ENCODE peak calls at places on chromosomes 1 and 21, in eight cellular contexts. J, H, F, Z, W, O, D and R are unnamed samples.

GRCh38 chr1:19465123-19465522 is 20.2 kb downstream of the CAPZB start:
- DNase-seq in F (no peak), H (no peak), W (no peak), O (no peak), J (no peak), D (peak; percentile 83), Z (no peak), R (no peak)

GRCh38 chr1:54413295-54413694 is 7.1 kb upstream of the SSBP3 start:
- DNase-seq in H (peak; percentile 32), Z (no peak), D (peak; percentile 64), F (no peak), J (peak; percentile 68), O (no peak), W (no peak), R (no peak)

GRCh38 chr1:229888561-229889001 is 178.5 kb upstream of the GALNT2 start:
- DNase-seq in Z (no peak), W (no peak), J (no peak), O (no peak), D (no peak), F (no peak), H (no peak), R (no peak)

GRCh38 chr1:58754683-58755467 is 29.0 kb downstream of the JUN start:
- DNase-seq in J (no peak), H (no peak), W (no peak), F (no peak), O (no peak), D (no peak), Z (no peak), R (no peak)

GRCh38 chr1:229392936-229393335 is 41.0 kb downstream of the ACTA1 start:
- DNase-seq in H (no peak), W (no peak), Z (no peak), J (no peak), F (no peak), O (no peak), D (no peak), R (no peak)

GRCh38 chr1:4970532-4970931 is 316.1 kb downstream of the AJAP1 start:
- DNase-seq in W (no peak), D (no peak), H (no peak), F (no peak), J (peak; percentile 30), Z (no peak), O (no peak), R (no peak)

GRCh38 chr1:44481701-44482100 is 76.6 kb downstream of the RNF220 start:
- DNase-seq in J (no peak), O (no peak), H (no peak), Z (no peak), W (no peak), F (no peak), D (no peak), R (no peak)

GRCh38 chr1:210726621-210727020 is 397.9 kb downstream of the HHAT start:
- DNase-seq in D (peak; percentile 2), H (no peak), W (no peak), O (no peak), J (peak; percentile 24), Z (no peak), F (no peak), R (no peak)

GRCh38 chr1:941588-942383 is 17.3 kb downstream of the NOC2L start:
- DNase-seq in W (no peak), J (no peak), O (peak; percentile 71), H (peak; percentile 73), Z (peak; percentile 76), F (peak; percentile 36), D (peak; percentile 94), R (no peak)

GRCh38 chr21:38797470-38797869 is 8.3 kb upstream of the ETS2 start:
- DNase-seq in J (no peak), W (no peak), D (no peak), H (no peak), Z (no peak), F (no peak), O (no peak), R (no peak)

GRCh38 chr1:53899708-53900107 is 5.7 kb downstream of the DIO1 start:
- DNase-seq in Z (no peak), H (no peak), F (no peak), D (no peak), O (no peak), W (no peak), J (no peak), R (no peak)

GRCh38 chr21:14543983-14544382 is 2.1 kb downstream of the SAMSN1 start:
- DNase-seq in W (no peak), H (no peak), Z (no peak), F (peak; percentile 26), O (no peak), D (no peak), J (no peak), R (no peak)

GRCh38 chr1:108877324-108877812 is 583 bp downstream of the GPSM2 start:
- DNase-seq in J (peak; percentile 46), F (no peak), H (no peak), W (no peak), Z (no peak), O (peak; percentile 24), D (peak; percentile 35), R (no peak)

GRCh38 chr1:70922196-70922595 is 125.4 kb downstream of the PTGER3 start:
- DNase-seq in W (no peak), J (no peak), H (no peak), F (no peak), D (no peak), O (no peak), Z (no peak), R (no peak)

GRCh38 chr1:234907585-234908457 is 220.8 kb downstream of the TOMM20 start:
- DNase-seq in H (no peak), O (no peak), Z (no peak), J (no peak), F (no peak), W (no peak), D (peak; percentile 57), R (no peak)

GRCh38 chr1:7478797-7479499 is 292.1 kb upstream of the VAMP3 start:
- DNase-seq in O (no peak), J (peak; percentile 62), F (no peak), Z (peak; percentile 69), D (peak; percentile 90), H (peak; percentile 68), W (no peak), R (no peak)

GRCh38 chr21:45029298-45029967 is 44.9 kb upstream of the ADARB1 start:
- DNase-seq in O (no peak), J (peak; percentile 27), W (no peak), Z (no peak), F (no peak), D (no peak), H (no peak), R (no peak)

GRCh38 chr1:9207715-9208114 is 26.9 kb upstream of the H6PD start:
- DNase-seq in H (no peak), O (no peak), F (no peak), Z (no peak), W (no peak), D (peak; percentile 57), J (no peak), R (no peak)

GRCh38 chr1:247077768-247078314 is 770 bp downstream of the ZNF670 start:
- DNase-seq in O (no peak), J (no peak), D (peak; percentile 23), H (no peak), Z (no peak), W (no peak), F (no peak), R (no peak)

GRCh38 chr1:165629848-165630628 is 996 bp upstream of the MGST3 start:
- DNase-seq in H (no peak), D (no peak), Z (no peak), O (no peak), J (peak; percentile 22), W (no peak), F (no peak), R (no peak)

GRCh38 chr1:34532113-34532512 is 222.7 kb upstream of the GJB5 start:
- DNase-seq in H (no peak), D (no peak), Z (peak; percentile 41), W (no peak), O (no peak), F (no peak), J (no peak), R (no peak)

GRCh38 chr1:149899460-149900284 is at the start of gene BOLA1:
- DNase-seq in Z (peak; percentile 95), W (peak; percentile 53), D (peak; percentile 94), H (peak; percentile 93), J (peak; percentile 97), F (peak; percentile 84), O (peak; percentile 88), R (peak; percentile 49)

GRCh38 chr1:12344611-12345299 is 114.9 kb downstream of the VPS13D start:
- DNase-seq in D (no peak), O (no peak), F (no peak), J (peak; percentile 85), Z (no peak), W (no peak), H (no peak), R (no peak)

GRCh38 chr1:53295295-53295694 is 32.6 kb downstream of the LRP8 start:
- DNase-seq in D (no peak), W (no peak), F (no peak), J (no peak), H (no peak), O (no peak), Z (no peak), R (no peak)

GRCh38 chr1:186658999-186659398 is 21.2 kb downstream of the PTGS2 start:
- DNase-seq in J (no peak), D (no peak), H (no peak), O (no peak), Z (no peak), W (no peak), F (no peak), R (no peak)

GRCh38 chr1:236810018-236810417 is 14.9 kb downstream of the MTR start:
- DNase-seq in J (no peak), H (no peak), D (peak; percentile 8), F (no peak), Z (no peak), O (no peak), W (no peak), R (no peak)

GRCh38 chr1:203239906-203240305 is 10.4 kb upstream of the CHIT1 start:
- DNase-seq in O (no peak), J (peak; percentile 35), D (no peak), Z (peak; percentile 14), H (no peak), F (no peak), W (no peak), R (no peak)

GRCh38 chr1:117818456-117818855 is 111.0 kb downstream of the GDAP2 start:
- DNase-seq in O (no peak), H (no peak), W (no peak), F (no peak), Z (no peak), D (no peak), J (no peak), R (no peak)

GRCh38 chr1:211643324-211644212 is 31.9 kb downstream of the NEK2 start:
- DNase-seq in H (peak; percentile 86), W (no peak), Z (no peak), O (no peak), J (peak; percentile 59), D (no peak), F (peak; percentile 13), R (no peak)

GRCh38 chr1:10962483-10962882 is 50.0 kb upstream of the TARDBP start:
- DNase-seq in H (peak; percentile 47), D (peak; percentile 20), J (no peak), W (no peak), O (no peak), F (no peak), Z (no peak), R (no peak)

GRCh38 chr1:1348420-1349255 is 580 bp downstream of the DVL1 start:
- DNase-seq in F (no peak), D (peak; percentile 61), J (no peak), H (no peak), Z (no peak), W (no peak), O (no peak), R (no peak)

GRCh38 chr1:97482022-97482421 is 438.8 kb downstream of the DPYD start:
- DNase-seq in F (no peak), W (no peak), J (no peak), D (no peak), H (no peak), Z (no peak), O (no peak), R (no peak)

GRCh38 chr1:212671342-212672031 is 28.2 kb downstream of the BATF3 start:
- DNase-seq in F (no peak), J (peak; percentile 80), D (peak; percentile 40), O (no peak), W (no peak), H (no peak), Z (no peak), R (no peak)

GRCh38 chr1:30444850-30445249 is 278.5 kb downstream of the MATN1 start:
- DNase-seq in F (no peak), Z (no peak), W (no peak), D (no peak), H (no peak), O (no peak), J (no peak), R (no peak)